ENCODE peak calls at places on chromosomes 2 and 18, in eight cellular contexts. M is BE2C, A is MM.1S, W is foreskin fibroblast, Y is astrocyte of the spinal cord, J is GM12865, S is HL-60, O is psoas muscle. V is an unnamed sample.

GRCh38 chr2:14717131-14717530 is 84.6 kb downstream of the LRATD1 start:
- DNase-seq in M (no peak), A (no peak), W (no peak), Y (no peak), J (no peak), S (no peak), O (no peak), V (no peak)

GRCh38 chr2:232235206-232235605 is 143.3 kb upstream of the ALPP start:
- DNase-seq in M (no peak), A (no peak), W (no peak), Y (no peak), J (no peak), S (no peak), O (no peak), V (no peak)

GRCh38 chr2:157722580-157723234 is 94.0 kb upstream of the ACVR1C start:
- DNase-seq in M (no peak), A (no peak), W (no peak), Y (peak), J (no peak), S (no peak), O (no peak), V (peak)

GRCh38 chr2:171530378-171530777 is 8.1 kb downstream of the CYBRD1 start:
- DNase-seq in M (no peak), A (no peak), W (no peak), Y (no peak), J (no peak), S (no peak), O (no peak), V (no peak)

GRCh38 chr2:98473995-98474780 is 29.5 kb downstream of the INPP4A start:
- DNase-seq in M (no peak), A (peak), W (no peak), Y (no peak), J (peak), S (no peak), O (no peak), V (no peak)

GRCh38 chr2:226837787-226838603 is 2.1 kb downstream of the RHBDD1 start:
- DNase-seq in M (no peak), A (no peak), W (no peak), Y (no peak), J (no peak), S (no peak), O (no peak), V (no peak)

GRCh38 chr2:43041661-43042360 is 184.6 kb downstream of the ZFP36L2 start:
- DNase-seq in M (peak), A (no peak), W (peak), Y (peak), J (no peak), S (no peak), O (no peak), V (no peak)

GRCh38 chr2:133504566-133505505 is 63.4 kb downstream of the NCKAP5 start:
- DNase-seq in M (peak), A (no peak), W (no peak), Y (peak), J (no peak), S (no peak), O (peak), V (no peak)

GRCh38 chr2:85133751-85134254 is 611 bp downstream of the TCF7L1 start:
- DNase-seq in M (no peak), A (no peak), W (no peak), Y (peak), J (peak), S (no peak), O (peak), V (no peak)

GRCh38 chr2:88919087-88919738 is 227.7 kb downstream of the RPIA start:
- DNase-seq in M (no peak), A (peak), W (peak), Y (peak), J (peak), S (no peak), O (no peak), V (no peak)

GRCh38 chr2:212228651-212229253 is 309.9 kb downstream of the ERBB4 start:
- DNase-seq in M (no peak), A (no peak), W (peak), Y (peak), J (no peak), S (no peak), O (no peak), V (no peak)

GRCh38 chr2:165471349-165471975 is 2.0 kb downstream of the CSRNP3 start:
- DNase-seq in M (no peak), A (no peak), W (no peak), Y (peak), J (no peak), S (no peak), O (no peak), V (no peak)

GRCh38 chr2:175366814-175367213 is 185.3 kb upstream of the ATP5MC3 start:
- DNase-seq in M (peak), A (peak), W (peak), Y (peak), J (peak), S (peak), O (no peak), V (no peak)

GRCh38 chr2:109471656-109472055 is 142.1 kb downstream of the SEPTIN10 start:
- DNase-seq in M (no peak), A (no peak), W (no peak), Y (no peak), J (no peak), S (no peak), O (no peak), V (no peak)

GRCh38 chr2:128502638-128503246 is 184.1 kb upstream of the HS6ST1 start:
- DNase-seq in M (no peak), A (no peak), W (no peak), Y (no peak), J (no peak), S (no peak), O (no peak), V (no peak)

GRCh38 chr2:220300806-220301205 is 673.4 kb downstream of the SLC4A3 start:
- DNase-seq in M (no peak), A (no peak), W (no peak), Y (no peak), J (no peak), S (no peak), O (no peak), V (no peak)

GRCh38 chr2:203673933-203674332 is 32.5 kb upstream of the CD28 start:
- DNase-seq in M (no peak), A (peak), W (peak), Y (peak), J (peak), S (peak), O (no peak), V (no peak)

GRCh38 chr2:138632066-138632465 is 130.5 kb downstream of the SPOPL start:
- DNase-seq in M (no peak), A (no peak), W (peak), Y (peak), J (no peak), S (no peak), O (no peak), V (no peak)

GRCh38 chr2:14330884-14331283 is 301.6 kb upstream of the LRATD1 start:
- DNase-seq in M (no peak), A (no peak), W (no peak), Y (no peak), J (no peak), S (no peak), O (no peak), V (no peak)

GRCh38 chr18:58161659-58162058 is 117.6 kb downstream of the NEDD4L start:
- DNase-seq in M (peak), A (no peak), W (no peak), Y (no peak), J (no peak), S (no peak), O (no peak), V (no peak)

GRCh38 chr2:27263287-27264252 is 723 bp upstream of the SLC30A3 start:
- DNase-seq in M (no peak), A (no peak), W (no peak), Y (no peak), J (no peak), S (no peak), O (no peak), V (no peak)

GRCh38 chr18:48137354-48138208 is 207.1 kb upstream of the SMAD2 start:
- DNase-seq in M (no peak), A (no peak), W (no peak), Y (no peak), J (no peak), S (no peak), O (no peak), V (no peak)

GRCh38 chr2:42050350-42051167 is 2.7 kb downstream of the PKDCC start:
- DNase-seq in M (no peak), A (no peak), W (no peak), Y (no peak), J (no peak), S (no peak), O (no peak), V (no peak)

GRCh38 chr2:121828281-121828731 is 72.9 kb downstream of the TSN start:
- DNase-seq in M (no peak), A (no peak), W (no peak), Y (peak), J (no peak), S (no peak), O (no peak), V (peak)

GRCh38 chr2:12818416-12819097 is 101.8 kb downstream of the TRIB2 start:
- DNase-seq in M (no peak), A (no peak), W (no peak), Y (no peak), J (no peak), S (no peak), O (no peak), V (no peak)

GRCh38 chr2:168663993-168664392 is 138.4 kb upstream of the NOSTRIN start:
- DNase-seq in M (no peak), A (no peak), W (no peak), Y (peak), J (no peak), S (no peak), O (no peak), V (no peak)

GRCh38 chr2:97774425-97774824 is 61.0 kb downstream of the ZAP70 start:
- DNase-seq in M (peak), A (no peak), W (no peak), Y (no peak), J (no peak), S (no peak), O (no peak), V (no peak)

GRCh38 chr18:59609654-59610053 is 87.6 kb downstream of the CCBE1 start:
- DNase-seq in M (no peak), A (no peak), W (no peak), Y (no peak), J (no peak), S (no peak), O (no peak), V (no peak)

GRCh38 chr2:224646242-224646846 is 61.2 kb upstream of the CUL3 start:
- DNase-seq in M (peak), A (peak), W (no peak), Y (peak), J (peak), S (peak), O (no peak), V (no peak)

GRCh38 chr2:149160701-149161217 is 122.3 kb downstream of the LYPD6B start:
- DNase-seq in M (no peak), A (peak), W (no peak), Y (no peak), J (peak), S (peak), O (no peak), V (no peak)

GRCh38 chr2:183269956-183270355 is 145.7 kb downstream of the NUP35 start:
- DNase-seq in M (no peak), A (no peak), W (peak), Y (peak), J (no peak), S (no peak), O (no peak), V (no peak)

GRCh38 chr18:61459896-61460295 is 126.7 kb downstream of the CDH20 start:
- DNase-seq in M (no peak), A (no peak), W (no peak), Y (peak), J (no peak), S (no peak), O (no peak), V (no peak)

GRCh38 chr2:104873689-104874054 is 19.8 kb downstream of the POU3F3 start:
- DNase-seq in M (no peak), A (no peak), W (no peak), Y (no peak), J (no peak), S (no peak), O (no peak), V (no peak)
- H3K4me3 ChIP-seq in M (no peak), A (no peak), W (no peak), Y (peak), J (peak), S (peak), O (peak), V (peak)

DNA sequence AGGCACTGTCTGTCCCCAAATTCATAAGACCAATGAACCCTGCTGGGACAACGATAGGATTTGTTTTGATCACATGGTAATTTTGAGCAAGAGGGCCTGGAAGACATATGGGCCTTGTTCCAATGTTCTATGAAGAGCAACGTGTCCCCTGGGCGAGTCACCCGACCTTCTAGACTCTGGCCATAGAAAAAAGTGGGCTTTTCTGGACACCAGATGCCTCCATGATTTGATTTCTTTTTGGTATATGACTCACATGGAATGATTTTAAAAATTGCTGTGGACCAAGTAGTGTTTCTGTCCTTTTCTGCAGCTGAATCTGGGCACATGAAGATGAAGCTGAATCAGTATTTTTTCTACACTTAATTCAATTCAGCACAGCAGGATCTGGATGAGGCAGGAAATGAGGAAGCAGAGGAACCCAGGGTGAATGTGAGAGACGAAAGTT is 104.9 kb downstream of the CDC42EP3 start:
- DNase-seq in M (peak), A (no peak), W (peak), Y (peak), J (no peak), S (no peak), O (peak), V (no peak)
- H3K4me3 ChIP-seq in M (no peak), A (no peak), W (no peak), Y (no peak), J (no peak), S (no peak), O (no peak), V (no peak)

GRCh38 chr18:35038881-35039491 is 2.2 kb upstream of the MAPRE2 start:
- DNase-seq in M (no peak), A (no peak), W (no peak), Y (no peak), J (peak), S (peak), O (no peak), V (no peak)
- H3K4me3 ChIP-seq in M (no peak), A (no peak), W (no peak), Y (no peak), J (no peak), S (no peak), O (no peak), V (no peak)

DNA sequence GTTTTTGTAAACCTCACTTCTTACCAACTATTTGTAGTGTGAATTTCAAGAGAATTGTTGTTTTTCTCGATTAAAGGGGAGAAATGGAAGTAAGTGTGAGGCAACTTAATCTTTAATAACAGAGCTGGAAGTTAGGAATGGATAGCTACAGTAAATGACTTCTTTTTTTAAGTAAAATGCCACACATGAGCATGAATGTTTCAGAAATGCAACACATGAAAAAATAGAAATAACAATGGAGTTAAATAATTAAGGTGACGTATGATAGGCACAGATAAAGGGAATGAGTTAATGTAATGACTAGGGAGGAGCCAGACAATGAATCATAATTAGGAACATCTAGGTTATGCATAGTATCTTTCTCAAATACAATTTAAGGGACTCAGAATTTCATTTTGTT is 3.4 kb downstream of the REL start:
- DNase-seq in M (no peak), A (no peak), W (no peak), Y (no peak), J (no peak), S (no peak), O (no peak), V (no peak)
- H3K4me3 ChIP-seq in M (peak), A (no peak), W (no peak), Y (no peak), J (peak), S (peak), O (peak), V (peak)